ENCODE peak calls at places on chromosomes 5 and 9, in ten cellular contexts. One of them, this sample, is unnamed.

GRCh38 chr5:60196382-60197113 is 303.0 kb upstream of the PDE4D start:
- DNase-seq in posterior vena cava: peak; percentile 87
- DNase-seq in stimulated activated CD8-positive, alpha-beta memory T cell treated with anti-CD3 and anti-CD28 coated beads, Interleukin-4, amount 100 ng/mL, for 1 hour: no peak
- DNase-seq in Calu3: peak; percentile 58
- DNase-seq in stimulated activated naive CD8-positive, alpha-beta T cell treated with anti-CD3 and anti-CD28 coated beads, Interleukin-15, Interleukin-2, amounts not matched to agents 100 U/mL and 50 U/mL, for 24 hours: no peak
- DNase-seq in activated CD8-positive, alpha-beta memory T cell treated with anti-CD3 and anti-CD28 coated beads for 24 hours: no peak
- DNase-seq in GM13977: no peak
- DNase-seq in adrenal gland: no peak
- DNase-seq in psoas muscle: peak; percentile 18
- DNase-seq in naive thymus-derived CD8-positive, alpha-beta T cell: no peak
- DNase-seq in this sample: no peak

GRCh38 chr9:108477538-108478006 is 378.2 kb downstream of the ACTL7B start:
- DNase-seq in posterior vena cava: no peak
- DNase-seq in stimulated activated CD8-positive, alpha-beta memory T cell treated with anti-CD3 and anti-CD28 coated beads, Interleukin-4, amount 100 ng/mL, for 1 hour: no peak
- DNase-seq in Calu3: no peak
- DNase-seq in stimulated activated naive CD8-positive, alpha-beta T cell treated with anti-CD3 and anti-CD28 coated beads, Interleukin-15, Interleukin-2, amounts not matched to agents 100 U/mL and 50 U/mL, for 24 hours: no peak
- DNase-seq in activated CD8-positive, alpha-beta memory T cell treated with anti-CD3 and anti-CD28 coated beads for 24 hours: no peak
- DNase-seq in GM13977: no peak
- DNase-seq in adrenal gland: no peak
- DNase-seq in psoas muscle: no peak
- DNase-seq in naive thymus-derived CD8-positive, alpha-beta T cell: no peak
- DNase-seq in this sample: peak; percentile 71

GRCh38 chr5:39219433-39219832 is at the start of gene FYB1:
- DNase-seq in posterior vena cava: peak; percentile 84
- DNase-seq in stimulated activated CD8-positive, alpha-beta memory T cell treated with anti-CD3 and anti-CD28 coated beads, Interleukin-4, amount 100 ng/mL, for 1 hour: no peak
- DNase-seq in Calu3: peak; percentile 54
- DNase-seq in stimulated activated naive CD8-positive, alpha-beta T cell treated with anti-CD3 and anti-CD28 coated beads, Interleukin-15, Interleukin-2, amounts not matched to agents 100 U/mL and 50 U/mL, for 24 hours: no peak
- DNase-seq in activated CD8-positive, alpha-beta memory T cell treated with anti-CD3 and anti-CD28 coated beads for 24 hours: no peak
- DNase-seq in GM13977: no peak
- DNase-seq in adrenal gland: peak; percentile 66
- DNase-seq in psoas muscle: peak; percentile 49
- DNase-seq in naive thymus-derived CD8-positive, alpha-beta T cell: no peak
- DNase-seq in this sample: no peak

GRCh38 chr9:95004452-95005275 is 278.2 kb downstream of the AOPEP start:
- DNase-seq in posterior vena cava: no peak
- DNase-seq in stimulated activated CD8-positive, alpha-beta memory T cell treated with anti-CD3 and anti-CD28 coated beads, Interleukin-4, amount 100 ng/mL, for 1 hour: no peak
- DNase-seq in Calu3: peak; percentile 68
- DNase-seq in stimulated activated naive CD8-positive, alpha-beta T cell treated with anti-CD3 and anti-CD28 coated beads, Interleukin-15, Interleukin-2, amounts not matched to agents 100 U/mL and 50 U/mL, for 24 hours: peak; percentile 32
- DNase-seq in activated CD8-positive, alpha-beta memory T cell treated with anti-CD3 and anti-CD28 coated beads for 24 hours: peak; percentile 67
- DNase-seq in GM13977: peak; percentile 81
- DNase-seq in adrenal gland: peak; percentile 72
- DNase-seq in psoas muscle: peak; percentile 61
- DNase-seq in naive thymus-derived CD8-positive, alpha-beta T cell: no peak
- DNase-seq in this sample: peak; percentile 76

GRCh38 chr5:134041570-134042411 is 37.0 kb upstream of the VDAC1 start:
- DNase-seq in posterior vena cava: peak; percentile 75
- DNase-seq in stimulated activated CD8-positive, alpha-beta memory T cell treated with anti-CD3 and anti-CD28 coated beads, Interleukin-4, amount 100 ng/mL, for 1 hour: no peak
- DNase-seq in Calu3: no peak
- DNase-seq in stimulated activated naive CD8-positive, alpha-beta T cell treated with anti-CD3 and anti-CD28 coated beads, Interleukin-15, Interleukin-2, amounts not matched to agents 100 U/mL and 50 U/mL, for 24 hours: peak; percentile 28
- DNase-seq in activated CD8-positive, alpha-beta memory T cell treated with anti-CD3 and anti-CD28 coated beads for 24 hours: no peak
- DNase-seq in GM13977: peak; percentile 70
- DNase-seq in adrenal gland: no peak
- DNase-seq in psoas muscle: no peak
- DNase-seq in naive thymus-derived CD8-positive, alpha-beta T cell: no peak
- DNase-seq in this sample: no peak

GRCh38 chr9:91416086-91416712 is 7.4 kb downstream of the NFIL3 start:
- DNase-seq in posterior vena cava: no peak
- DNase-seq in stimulated activated CD8-positive, alpha-beta memory T cell treated with anti-CD3 and anti-CD28 coated beads, Interleukin-4, amount 100 ng/mL, for 1 hour: no peak
- DNase-seq in Calu3: no peak
- DNase-seq in stimulated activated naive CD8-positive, alpha-beta T cell treated with anti-CD3 and anti-CD28 coated beads, Interleukin-15, Interleukin-2, amounts not matched to agents 100 U/mL and 50 U/mL, for 24 hours: no peak
- DNase-seq in activated CD8-positive, alpha-beta memory T cell treated with anti-CD3 and anti-CD28 coated beads for 24 hours: no peak
- DNase-seq in GM13977: no peak
- DNase-seq in adrenal gland: no peak
- DNase-seq in psoas muscle: no peak
- DNase-seq in naive thymus-derived CD8-positive, alpha-beta T cell: no peak
- DNase-seq in this sample: no peak

GRCh38 chr5:132802044-132802684 is 10.9 kb upstream of the SOWAHA start:
- DNase-seq in posterior vena cava: no peak
- DNase-seq in stimulated activated CD8-positive, alpha-beta memory T cell treated with anti-CD3 and anti-CD28 coated beads, Interleukin-4, amount 100 ng/mL, for 1 hour: no peak
- DNase-seq in Calu3: no peak
- DNase-seq in stimulated activated naive CD8-positive, alpha-beta T cell treated with anti-CD3 and anti-CD28 coated beads, Interleukin-15, Interleukin-2, amounts not matched to agents 100 U/mL and 50 U/mL, for 24 hours: no peak
- DNase-seq in activated CD8-positive, alpha-beta memory T cell treated with anti-CD3 and anti-CD28 coated beads for 24 hours: no peak
- DNase-seq in GM13977: no peak
- DNase-seq in adrenal gland: no peak
- DNase-seq in psoas muscle: no peak
- DNase-seq in naive thymus-derived CD8-positive, alpha-beta T cell: no peak
- DNase-seq in this sample: no peak

GRCh38 chr5:74034738-74035137 is 408.7 kb downstream of the ARHGEF28 start:
- DNase-seq in posterior vena cava: no peak
- DNase-seq in stimulated activated CD8-positive, alpha-beta memory T cell treated with anti-CD3 and anti-CD28 coated beads, Interleukin-4, amount 100 ng/mL, for 1 hour: no peak
- DNase-seq in Calu3: no peak
- DNase-seq in stimulated activated naive CD8-positive, alpha-beta T cell treated with anti-CD3 and anti-CD28 coated beads, Interleukin-15, Interleukin-2, amounts not matched to agents 100 U/mL and 50 U/mL, for 24 hours: no peak
- DNase-seq in activated CD8-positive, alpha-beta memory T cell treated with anti-CD3 and anti-CD28 coated beads for 24 hours: no peak
- DNase-seq in GM13977: no peak
- DNase-seq in adrenal gland: no peak
- DNase-seq in psoas muscle: no peak
- DNase-seq in naive thymus-derived CD8-positive, alpha-beta T cell: no peak
- DNase-seq in this sample: no peak

GRCh38 chr9:116174347-116174746 is 20.8 kb downstream of the PAPPA start:
- DNase-seq in posterior vena cava: no peak
- DNase-seq in stimulated activated CD8-positive, alpha-beta memory T cell treated with anti-CD3 and anti-CD28 coated beads, Interleukin-4, amount 100 ng/mL, for 1 hour: no peak
- DNase-seq in Calu3: no peak
- DNase-seq in stimulated activated naive CD8-positive, alpha-beta T cell treated with anti-CD3 and anti-CD28 coated beads, Interleukin-15, Interleukin-2, amounts not matched to agents 100 U/mL and 50 U/mL, for 24 hours: no peak
- DNase-seq in activated CD8-positive, alpha-beta memory T cell treated with anti-CD3 and anti-CD28 coated beads for 24 hours: no peak
- DNase-seq in GM13977: no peak
- DNase-seq in adrenal gland: no peak
- DNase-seq in psoas muscle: no peak
- DNase-seq in naive thymus-derived CD8-positive, alpha-beta T cell: no peak
- DNase-seq in this sample: no peak

GRCh38 chr9:15873573-15874177 is 320.8 kb downstream of the CCDC171 start:
- DNase-seq in posterior vena cava: no peak
- DNase-seq in stimulated activated CD8-positive, alpha-beta memory T cell treated with anti-CD3 and anti-CD28 coated beads, Interleukin-4, amount 100 ng/mL, for 1 hour: no peak
- DNase-seq in Calu3: no peak
- DNase-seq in stimulated activated naive CD8-positive, alpha-beta T cell treated with anti-CD3 and anti-CD28 coated beads, Interleukin-15, Interleukin-2, amounts not matched to agents 100 U/mL and 50 U/mL, for 24 hours: no peak
- DNase-seq in activated CD8-positive, alpha-beta memory T cell treated with anti-CD3 and anti-CD28 coated beads for 24 hours: no peak
- DNase-seq in GM13977: peak; percentile 6
- DNase-seq in adrenal gland: no peak
- DNase-seq in psoas muscle: no peak
- DNase-seq in naive thymus-derived CD8-positive, alpha-beta T cell: no peak
- DNase-seq in this sample: no peak

GRCh38 chr9:128203024-128203841 is at the start of gene DNM1:
- DNase-seq in posterior vena cava: peak; percentile 89
- DNase-seq in stimulated activated CD8-positive, alpha-beta memory T cell treated with anti-CD3 and anti-CD28 coated beads, Interleukin-4, amount 100 ng/mL, for 1 hour: peak; percentile 17
- DNase-seq in Calu3: peak; percentile 69
- DNase-seq in stimulated activated naive CD8-positive, alpha-beta T cell treated with anti-CD3 and anti-CD28 coated beads, Interleukin-15, Interleukin-2, amounts not matched to agents 100 U/mL and 50 U/mL, for 24 hours: peak; percentile 78
- DNase-seq in activated CD8-positive, alpha-beta memory T cell treated with anti-CD3 and anti-CD28 coated beads for 24 hours: peak; percentile 87
- DNase-seq in GM13977: peak; percentile 99
- DNase-seq in adrenal gland: peak; percentile 63
- DNase-seq in psoas muscle: peak; percentile 66
- DNase-seq in naive thymus-derived CD8-positive, alpha-beta T cell: peak; percentile 67
- DNase-seq in this sample: peak; percentile 62

GRCh38 chr5:76766746-76767145 is 50.8 kb downstream of the F2R start:
- DNase-seq in posterior vena cava: no peak
- DNase-seq in stimulated activated CD8-positive, alpha-beta memory T cell treated with anti-CD3 and anti-CD28 coated beads, Interleukin-4, amount 100 ng/mL, for 1 hour: no peak
- DNase-seq in Calu3: no peak
- DNase-seq in stimulated activated naive CD8-positive, alpha-beta T cell treated with anti-CD3 and anti-CD28 coated beads, Interleukin-15, Interleukin-2, amounts not matched to agents 100 U/mL and 50 U/mL, for 24 hours: no peak
- DNase-seq in activated CD8-positive, alpha-beta memory T cell treated with anti-CD3 and anti-CD28 coated beads for 24 hours: no peak
- DNase-seq in GM13977: no peak
- DNase-seq in adrenal gland: no peak
- DNase-seq in psoas muscle: no peak
- DNase-seq in naive thymus-derived CD8-positive, alpha-beta T cell: no peak
- DNase-seq in this sample: no peak

GRCh38 chr9:35448511-35448910 is 41.4 kb upstream of the RUSC2 start:
- DNase-seq in posterior vena cava: no peak
- DNase-seq in stimulated activated CD8-positive, alpha-beta memory T cell treated with anti-CD3 and anti-CD28 coated beads, Interleukin-4, amount 100 ng/mL, for 1 hour: no peak
- DNase-seq in Calu3: no peak
- DNase-seq in stimulated activated naive CD8-positive, alpha-beta T cell treated with anti-CD3 and anti-CD28 coated beads, Interleukin-15, Interleukin-2, amounts not matched to agents 100 U/mL and 50 U/mL, for 24 hours: no peak
- DNase-seq in activated CD8-positive, alpha-beta memory T cell treated with anti-CD3 and anti-CD28 coated beads for 24 hours: no peak
- DNase-seq in GM13977: no peak
- DNase-seq in adrenal gland: no peak
- DNase-seq in psoas muscle: no peak
- DNase-seq in naive thymus-derived CD8-positive, alpha-beta T cell: no peak
- DNase-seq in this sample: no peak

GRCh38 chr5:54120473-54120872 is 189.9 kb downstream of the ARL15 start:
- DNase-seq in posterior vena cava: no peak
- DNase-seq in stimulated activated CD8-positive, alpha-beta memory T cell treated with anti-CD3 and anti-CD28 coated beads, Interleukin-4, amount 100 ng/mL, for 1 hour: no peak
- DNase-seq in Calu3: no peak
- DNase-seq in stimulated activated naive CD8-positive, alpha-beta T cell treated with anti-CD3 and anti-CD28 coated beads, Interleukin-15, Interleukin-2, amounts not matched to agents 100 U/mL and 50 U/mL, for 24 hours: no peak
- DNase-seq in activated CD8-positive, alpha-beta memory T cell treated with anti-CD3 and anti-CD28 coated beads for 24 hours: no peak
- DNase-seq in GM13977: no peak
- DNase-seq in adrenal gland: no peak
- DNase-seq in psoas muscle: no peak
- DNase-seq in naive thymus-derived CD8-positive, alpha-beta T cell: no peak
- DNase-seq in this sample: no peak

GRCh38 chr5:145598184-145598583 is 237.0 kb downstream of the PRELID2 start:
- DNase-seq in posterior vena cava: no peak
- DNase-seq in stimulated activated CD8-positive, alpha-beta memory T cell treated with anti-CD3 and anti-CD28 coated beads, Interleukin-4, amount 100 ng/mL, for 1 hour: no peak
- DNase-seq in Calu3: no peak
- DNase-seq in stimulated activated naive CD8-positive, alpha-beta T cell treated with anti-CD3 and anti-CD28 coated beads, Interleukin-15, Interleukin-2, amounts not matched to agents 100 U/mL and 50 U/mL, for 24 hours: no peak
- DNase-seq in activated CD8-positive, alpha-beta memory T cell treated with anti-CD3 and anti-CD28 coated beads for 24 hours: no peak
- DNase-seq in GM13977: no peak
- DNase-seq in adrenal gland: no peak
- DNase-seq in psoas muscle: no peak
- DNase-seq in naive thymus-derived CD8-positive, alpha-beta T cell: no peak
- DNase-seq in this sample: no peak

GRCh38 chr9:32069169-32069813 is 315.2 kb upstream of the ACO1 start:
- DNase-seq in posterior vena cava: no peak
- DNase-seq in stimulated activated CD8-positive, alpha-beta memory T cell treated with anti-CD3 and anti-CD28 coated beads, Interleukin-4, amount 100 ng/mL, for 1 hour: no peak
- DNase-seq in Calu3: no peak
- DNase-seq in stimulated activated naive CD8-positive, alpha-beta T cell treated with anti-CD3 and anti-CD28 coated beads, Interleukin-15, Interleukin-2, amounts not matched to agents 100 U/mL and 50 U/mL, for 24 hours: no peak
- DNase-seq in activated CD8-positive, alpha-beta memory T cell treated with anti-CD3 and anti-CD28 coated beads for 24 hours: no peak
- DNase-seq in GM13977: no peak
- DNase-seq in adrenal gland: no peak
- DNase-seq in psoas muscle: no peak
- DNase-seq in naive thymus-derived CD8-positive, alpha-beta T cell: no peak
- DNase-seq in this sample: no peak

GRCh38 chr5:134477462-134478245 is 47.8 kb upstream of the JADE2 start:
- DNase-seq in posterior vena cava: no peak
- DNase-seq in stimulated activated CD8-positive, alpha-beta memory T cell treated with anti-CD3 and anti-CD28 coated beads, Interleukin-4, amount 100 ng/mL, for 1 hour: no peak
- DNase-seq in Calu3: peak; percentile 34
- DNase-seq in stimulated activated naive CD8-positive, alpha-beta T cell treated with anti-CD3 and anti-CD28 coated beads, Interleukin-15, Interleukin-2, amounts not matched to agents 100 U/mL and 50 U/mL, for 24 hours: no peak
- DNase-seq in activated CD8-positive, alpha-beta memory T cell treated with anti-CD3 and anti-CD28 coated beads for 24 hours: peak; percentile 41
- DNase-seq in GM13977: no peak
- DNase-seq in adrenal gland: peak; percentile 48
- DNase-seq in psoas muscle: no peak
- DNase-seq in naive thymus-derived CD8-positive, alpha-beta T cell: no peak
- DNase-seq in this sample: peak; percentile 34

GRCh38 chr5:137072376-137073174 is 426.6 kb downstream of the SPOCK1 start:
- DNase-seq in posterior vena cava: no peak
- DNase-seq in stimulated activated CD8-positive, alpha-beta memory T cell treated with anti-CD3 and anti-CD28 coated beads, Interleukin-4, amount 100 ng/mL, for 1 hour: no peak
- DNase-seq in Calu3: no peak
- DNase-seq in stimulated activated naive CD8-positive, alpha-beta T cell treated with anti-CD3 and anti-CD28 coated beads, Interleukin-15, Interleukin-2, amounts not matched to agents 100 U/mL and 50 U/mL, for 24 hours: no peak
- DNase-seq in activated CD8-positive, alpha-beta memory T cell treated with anti-CD3 and anti-CD28 coated beads for 24 hours: no peak
- DNase-seq in GM13977: no peak
- DNase-seq in adrenal gland: peak; percentile 66
- DNase-seq in psoas muscle: no peak
- DNase-seq in naive thymus-derived CD8-positive, alpha-beta T cell: no peak
- DNase-seq in this sample: no peak

GRCh38 chr5:40401281-40401680 is 278.4 kb upstream of the PTGER4 start:
- DNase-seq in posterior vena cava: no peak
- DNase-seq in stimulated activated CD8-positive, alpha-beta memory T cell treated with anti-CD3 and anti-CD28 coated beads, Interleukin-4, amount 100 ng/mL, for 1 hour: no peak
- DNase-seq in Calu3: no peak
- DNase-seq in stimulated activated naive CD8-positive, alpha-beta T cell treated with anti-CD3 and anti-CD28 coated beads, Interleukin-15, Interleukin-2, amounts not matched to agents 100 U/mL and 50 U/mL, for 24 hours: no peak
- DNase-seq in activated CD8-positive, alpha-beta memory T cell treated with anti-CD3 and anti-CD28 coated beads for 24 hours: no peak
- DNase-seq in GM13977: no peak
- DNase-seq in adrenal gland: no peak
- DNase-seq in psoas muscle: no peak
- DNase-seq in naive thymus-derived CD8-positive, alpha-beta T cell: no peak
- DNase-seq in this sample: no peak

GRCh38 chr5:42965934-42966333 is 74.2 kb downstream of the ANXA2R start:
- DNase-seq in posterior vena cava: no peak
- DNase-seq in stimulated activated CD8-positive, alpha-beta memory T cell treated with anti-CD3 and anti-CD28 coated beads, Interleukin-4, amount 100 ng/mL, for 1 hour: no peak
- DNase-seq in Calu3: no peak
- DNase-seq in stimulated activated naive CD8-positive, alpha-beta T cell treated with anti-CD3 and anti-CD28 coated beads, Interleukin-15, Interleukin-2, amounts not matched to agents 100 U/mL and 50 U/mL, for 24 hours: no peak
- DNase-seq in activated CD8-positive, alpha-beta memory T cell treated with anti-CD3 and anti-CD28 coated beads for 24 hours: no peak
- DNase-seq in GM13977: no peak
- DNase-seq in adrenal gland: no peak
- DNase-seq in psoas muscle: no peak
- DNase-seq in naive thymus-derived CD8-positive, alpha-beta T cell: no peak
- DNase-seq in this sample: no peak

GRCh38 chr9:14419302-14419937 is 105.5 kb upstream of the NFIB start:
- DNase-seq in posterior vena cava: no peak
- DNase-seq in stimulated activated CD8-positive, alpha-beta memory T cell treated with anti-CD3 and anti-CD28 coated beads, Interleukin-4, amount 100 ng/mL, for 1 hour: no peak
- DNase-seq in Calu3: no peak
- DNase-seq in stimulated activated naive CD8-positive, alpha-beta T cell treated with anti-CD3 and anti-CD28 coated beads, Interleukin-15, Interleukin-2, amounts not matched to agents 100 U/mL and 50 U/mL, for 24 hours: no peak
- DNase-seq in activated CD8-positive, alpha-beta memory T cell treated with anti-CD3 and anti-CD28 coated beads for 24 hours: no peak
- DNase-seq in GM13977: no peak
- DNase-seq in adrenal gland: no peak
- DNase-seq in psoas muscle: no peak
- DNase-seq in naive thymus-derived CD8-positive, alpha-beta T cell: no peak
- DNase-seq in this sample: no peak

GRCh38 chr5:176188506-176189193 is 49.6 kb upstream of the SIMC1 start:
- DNase-seq in posterior vena cava: no peak
- DNase-seq in stimulated activated CD8-positive, alpha-beta memory T cell treated with anti-CD3 and anti-CD28 coated beads, Interleukin-4, amount 100 ng/mL, for 1 hour: no peak
- DNase-seq in Calu3: no peak
- DNase-seq in stimulated activated naive CD8-positive, alpha-beta T cell treated with anti-CD3 and anti-CD28 coated beads, Interleukin-15, Interleukin-2, amounts not matched to agents 100 U/mL and 50 U/mL, for 24 hours: no peak
- DNase-seq in activated CD8-positive, alpha-beta memory T cell treated with anti-CD3 and anti-CD28 coated beads for 24 hours: no peak
- DNase-seq in GM13977: peak; percentile 15
- DNase-seq in adrenal gland: no peak
- DNase-seq in psoas muscle: no peak
- DNase-seq in naive thymus-derived CD8-positive, alpha-beta T cell: no peak
- DNase-seq in this sample: no peak

GRCh38 chr5:119943148-119943547 is 313.8 kb downstream of the FAM170A start:
- DNase-seq in posterior vena cava: no peak
- DNase-seq in stimulated activated CD8-positive, alpha-beta memory T cell treated with anti-CD3 and anti-CD28 coated beads, Interleukin-4, amount 100 ng/mL, for 1 hour: no peak
- DNase-seq in Calu3: no peak
- DNase-seq in stimulated activated naive CD8-positive, alpha-beta T cell treated with anti-CD3 and anti-CD28 coated beads, Interleukin-15, Interleukin-2, amounts not matched to agents 100 U/mL and 50 U/mL, for 24 hours: no peak
- DNase-seq in activated CD8-positive, alpha-beta memory T cell treated with anti-CD3 and anti-CD28 coated beads for 24 hours: no peak
- DNase-seq in GM13977: no peak
- DNase-seq in adrenal gland: no peak
- DNase-seq in psoas muscle: no peak
- DNase-seq in naive thymus-derived CD8-positive, alpha-beta T cell: no peak
- DNase-seq in this sample: no peak

GRCh38 chr5:66477591-66477990 is 118.6 kb upstream of the MAST4 start:
- DNase-seq in posterior vena cava: no peak
- DNase-seq in stimulated activated CD8-positive, alpha-beta memory T cell treated with anti-CD3 and anti-CD28 coated beads, Interleukin-4, amount 100 ng/mL, for 1 hour: no peak
- DNase-seq in Calu3: no peak
- DNase-seq in stimulated activated naive CD8-positive, alpha-beta T cell treated with anti-CD3 and anti-CD28 coated beads, Interleukin-15, Interleukin-2, amounts not matched to agents 100 U/mL and 50 U/mL, for 24 hours: no peak
- DNase-seq in activated CD8-positive, alpha-beta memory T cell treated with anti-CD3 and anti-CD28 coated beads for 24 hours: no peak
- DNase-seq in GM13977: no peak
- DNase-seq in adrenal gland: no peak
- DNase-seq in psoas muscle: no peak
- DNase-seq in naive thymus-derived CD8-positive, alpha-beta T cell: no peak
- DNase-seq in this sample: no peak

GRCh38 chr5:175214152-175214551 is 229.8 kb downstream of the DRD1 start:
- DNase-seq in posterior vena cava: peak; percentile 86
- DNase-seq in stimulated activated CD8-positive, alpha-beta memory T cell treated with anti-CD3 and anti-CD28 coated beads, Interleukin-4, amount 100 ng/mL, for 1 hour: no peak
- DNase-seq in Calu3: no peak
- DNase-seq in stimulated activated naive CD8-positive, alpha-beta T cell treated with anti-CD3 and anti-CD28 coated beads, Interleukin-15, Interleukin-2, amounts not matched to agents 100 U/mL and 50 U/mL, for 24 hours: no peak
- DNase-seq in activated CD8-positive, alpha-beta memory T cell treated with anti-CD3 and anti-CD28 coated beads for 24 hours: no peak
- DNase-seq in GM13977: no peak
- DNase-seq in adrenal gland: peak; percentile 83
- DNase-seq in psoas muscle: peak; percentile 33
- DNase-seq in naive thymus-derived CD8-positive, alpha-beta T cell: no peak
- DNase-seq in this sample: no peak

GRCh38 chr9:133496901-133497411 is 18.1 kb upstream of the SLC2A6 start:
- DNase-seq in posterior vena cava: peak; percentile 69
- DNase-seq in stimulated activated CD8-positive, alpha-beta memory T cell treated with anti-CD3 and anti-CD28 coated beads, Interleukin-4, amount 100 ng/mL, for 1 hour: no peak
- DNase-seq in Calu3: no peak
- DNase-seq in stimulated activated naive CD8-positive, alpha-beta T cell treated with anti-CD3 and anti-CD28 coated beads, Interleukin-15, Interleukin-2, amounts not matched to agents 100 U/mL and 50 U/mL, for 24 hours: no peak
- DNase-seq in activated CD8-positive, alpha-beta memory T cell treated with anti-CD3 and anti-CD28 coated beads for 24 hours: no peak
- DNase-seq in GM13977: no peak
- DNase-seq in adrenal gland: no peak
- DNase-seq in psoas muscle: no peak
- DNase-seq in naive thymus-derived CD8-positive, alpha-beta T cell: no peak
- DNase-seq in this sample: no peak

GRCh38 chr5:149063017-149063687 is at the start of gene SH3TC2:
- DNase-seq in posterior vena cava: no peak
- DNase-seq in stimulated activated CD8-positive, alpha-beta memory T cell treated with anti-CD3 and anti-CD28 coated beads, Interleukin-4, amount 100 ng/mL, for 1 hour: no peak
- DNase-seq in Calu3: peak; percentile 90
- DNase-seq in stimulated activated naive CD8-positive, alpha-beta T cell treated with anti-CD3 and anti-CD28 coated beads, Interleukin-15, Interleukin-2, amounts not matched to agents 100 U/mL and 50 U/mL, for 24 hours: no peak
- DNase-seq in activated CD8-positive, alpha-beta memory T cell treated with anti-CD3 and anti-CD28 coated beads for 24 hours: no peak
- DNase-seq in GM13977: no peak
- DNase-seq in adrenal gland: no peak
- DNase-seq in psoas muscle: no peak
- DNase-seq in naive thymus-derived CD8-positive, alpha-beta T cell: no peak
- DNase-seq in this sample: peak; percentile 54

GRCh38 chr5:16564468-16564867 is 52.3 kb downstream of the RETREG1 start:
- DNase-seq in posterior vena cava: no peak
- DNase-seq in stimulated activated CD8-positive, alpha-beta memory T cell treated with anti-CD3 and anti-CD28 coated beads, Interleukin-4, amount 100 ng/mL, for 1 hour: no peak
- DNase-seq in Calu3: no peak
- DNase-seq in stimulated activated naive CD8-positive, alpha-beta T cell treated with anti-CD3 and anti-CD28 coated beads, Interleukin-15, Interleukin-2, amounts not matched to agents 100 U/mL and 50 U/mL, for 24 hours: no peak
- DNase-seq in activated CD8-positive, alpha-beta memory T cell treated with anti-CD3 and anti-CD28 coated beads for 24 hours: no peak
- DNase-seq in GM13977: no peak
- DNase-seq in adrenal gland: no peak
- DNase-seq in psoas muscle: no peak
- DNase-seq in naive thymus-derived CD8-positive, alpha-beta T cell: no peak
- DNase-seq in this sample: no peak

This sample was measured in transverse colon.